ENCODE peak calls at places on chromosomes 5 and 9, in six cellular contexts. A is H9, E is pancreas, D is WERI-Rb-1, O is neural crest cell, H is GM06990. W is an unnamed sample.

GRCh38 chr5:10384483-10384882 is 31.0 kb downstream of the MARCHF6 start:
- DNase-seq in E (no peak), O (no peak), H (no peak), A (no peak), D (no peak), W (no peak)

GRCh38 chr5:176935017-176935416 is 35.9 kb upstream of the HK3 start:
- DNase-seq in E (no peak), H (no peak), O (no peak), A (no peak), D (no peak), W (no peak)

GRCh38 chr5:143896981-143897380 is 85.0 kb downstream of the HMHB1 start:
- DNase-seq in A (no peak), E (no peak), H (no peak), O (no peak), D (no peak), W (no peak)

GRCh38 chr9:137304383-137305059 is 2.5 kb upstream of the NRARP start:
- DNase-seq in O (no peak), D (peak; percentile 63), A (peak; percentile 30), H (peak; percentile 9), E (no peak), W (peak; percentile 42)

GRCh38 chr5:978051-978450 is 30.6 kb upstream of the NKD2 start:
- DNase-seq in A (peak; percentile 20), O (no peak), D (no peak), E (no peak), H (no peak), W (no peak)

GRCh38 chr5:143471041-143471509 is 67.6 kb upstream of the NR3C1 start:
- DNase-seq in E (no peak), H (no peak), D (no peak), O (no peak), A (no peak), W (no peak)

GRCh38 chr5:147534172-147534951 is 24.5 kb upstream of the DPYSL3 start:
- DNase-seq in E (no peak), A (no peak), D (no peak), O (no peak), H (no peak), W (no peak)

GRCh38 chr5:159099049-159099760 is 511 bp downstream of the EBF1 start:
- DNase-seq in O (no peak), A (peak; percentile 36), H (peak; percentile 84), D (peak; percentile 55), E (peak; percentile 70), W (peak; percentile 70)

GRCh38 chr9:28004900-28005299 is 431.6 kb upstream of the C9orf72 start:
- DNase-seq in D (no peak), A (no peak), O (no peak), E (no peak), H (no peak), W (no peak)

GRCh38 chr5:143093452-143094086 is 309.9 kb downstream of the NR3C1 start:
- DNase-seq in H (no peak), E (no peak), D (no peak), A (no peak), O (no peak), W (no peak)

GRCh38 chr5:177995691-177996595 is at the start of gene PROP1:
- DNase-seq in E (no peak), O (no peak), A (no peak), H (no peak), D (no peak), W (no peak)

GRCh38 chr5:148723143-148723542 is 68.8 kb upstream of the HTR4 start:
- DNase-seq in H (no peak), O (no peak), E (no peak), A (no peak), D (no peak), W (no peak)

GRCh38 chr9:99140685-99141314 is 35.9 kb downstream of the TGFBR1 start:
- DNase-seq in D (peak; percentile 59), A (peak; percentile 54), E (no peak), H (no peak), O (peak; percentile 41), W (peak; percentile 27)

GRCh38 chr9:99019523-99020331 is 76.0 kb downstream of the COL15A1 start:
- DNase-seq in O (no peak), H (no peak), A (no peak), E (no peak), D (no peak), W (no peak)

GRCh38 chr9:75855509-75855908 is 35.0 kb upstream of the PCSK5 start:
- DNase-seq in H (no peak), A (no peak), O (no peak), D (peak; percentile 26), E (no peak), W (no peak)

GRCh38 chr9:974064-974992 is 2.1 kb upstream of the DMRT3 start:
- DNase-seq in A (no peak), D (no peak), E (no peak), H (no peak), O (no peak), W (no peak)

GRCh38 chr9:5643005-5643624 is 14.2 kb downstream of the RIC1 start:
- DNase-seq in H (no peak), E (no peak), O (no peak), D (no peak), A (no peak), W (no peak)

GRCh38 chr5:120082316-120083068 is 381.6 kb upstream of the PRR16 start:
- DNase-seq in O (no peak), A (no peak), H (no peak), E (no peak), D (no peak), W (no peak)

GRCh38 chr9:22116751-22117150 is 107.6 kb upstream of the CDKN2B start:
- DNase-seq in E (no peak), A (no peak), D (no peak), H (no peak), O (no peak), W (no peak)

GRCh38 chr5:95238560-95239325 is 46.2 kb downstream of the MCTP1 start:
- DNase-seq in E (no peak), O (no peak), H (no peak), D (no peak), A (no peak), W (no peak)

GRCh38 chr9:84266087-84266561 is 74.4 kb downstream of the SLC28A3 start:
- DNase-seq in D (no peak), A (peak; percentile 77), E (no peak), H (no peak), O (no peak), W (no peak)

GRCh38 chr5:29089591-29090141 is 2051.3 kb upstream of the CDH9 start:
- DNase-seq in E (no peak), H (no peak), A (no peak), O (no peak), D (no peak), W (no peak)

GRCh38 chr5:90112293-90112692 is 297.3 kb downstream of the CETN3 start:
- DNase-seq in D (no peak), H (no peak), A (no peak), O (no peak), E (no peak), W (no peak)

DNA sequence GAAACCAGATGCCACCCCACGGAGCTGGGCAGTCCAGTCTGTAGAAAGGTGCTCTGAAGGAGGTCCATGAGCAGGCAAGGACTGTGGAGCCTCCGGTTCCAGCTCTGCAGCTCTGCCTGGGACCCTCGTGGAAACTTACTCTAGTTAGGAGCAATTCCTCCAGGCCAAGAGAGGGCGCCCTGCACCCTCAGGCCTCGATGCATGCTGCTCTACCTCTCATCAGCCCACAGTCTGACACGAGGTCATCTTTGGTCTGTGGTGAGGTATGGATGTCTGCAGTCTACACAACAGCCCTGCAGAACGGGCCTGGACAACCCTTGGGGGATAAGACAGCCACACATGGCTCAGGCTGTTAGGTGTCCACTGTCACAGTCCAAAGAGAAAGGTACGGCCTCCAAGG is 50.6 kb upstream of the UBTD2 start:
- DNase-seq in E (no peak), O (no peak), H (no peak), D (peak; percentile 37), A (peak; percentile 51), W (no peak)
- TF ChIP-seq CTCF in E (no peak), O (no peak), H (peak; percentile 10), D (peak; percentile 59), A (peak; percentile 64), W (no peak)

DNA sequence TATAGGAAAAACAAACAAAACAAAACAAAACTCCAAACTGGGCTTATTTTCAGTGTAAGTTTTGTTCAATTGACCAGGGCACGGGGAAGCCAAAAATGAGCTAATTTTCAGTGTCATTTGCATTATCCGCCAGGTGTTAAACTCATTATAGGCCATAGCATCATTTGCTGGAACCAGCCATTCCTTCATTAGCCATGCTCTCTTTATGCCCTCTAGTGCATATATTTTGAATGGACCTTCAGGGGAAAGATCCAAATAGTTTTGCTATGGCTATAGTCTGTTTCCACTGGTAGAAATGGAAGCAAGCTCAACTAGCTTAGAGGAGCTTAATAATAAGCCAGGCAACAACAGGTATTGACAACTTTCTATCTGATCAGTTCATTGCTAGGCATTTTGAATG is 1205.3 kb upstream of the DMAC1 start:
- DNase-seq in H (no peak), A (no peak), D (no peak), E (no peak), O (no peak), W (no peak)
- TF ChIP-seq CTCF in H (no peak), A (peak; percentile 35), D (peak; percentile 5), E (no peak), O (no peak), W (no peak)

GRCh38 chr9:130557077-130557468 is 22.3 kb upstream of the FUBP3 start:
- DNase-seq in H (no peak), A (no peak), O (no peak), D (no peak), E (no peak), W (no peak)

GRCh38 chr9:130555968-130556367 is 23.4 kb upstream of the FUBP3 start:
- DNase-seq in E (no peak), H (no peak), O (no peak), D (no peak), A (no peak), W (no peak)

GRCh38 chr9:130554606-130555005 is 24.8 kb upstream of the FUBP3 start:
- DNase-seq in H (no peak), A (no peak), D (no peak), O (no peak), E (no peak), W (no peak)

GRCh38 chr9:130556396-130557076 is 22.8 kb upstream of the FUBP3 start:
- DNase-seq in E (no peak), H (no peak), A (no peak), D (peak; percentile 79), O (no peak), W (no peak)

DNA sequence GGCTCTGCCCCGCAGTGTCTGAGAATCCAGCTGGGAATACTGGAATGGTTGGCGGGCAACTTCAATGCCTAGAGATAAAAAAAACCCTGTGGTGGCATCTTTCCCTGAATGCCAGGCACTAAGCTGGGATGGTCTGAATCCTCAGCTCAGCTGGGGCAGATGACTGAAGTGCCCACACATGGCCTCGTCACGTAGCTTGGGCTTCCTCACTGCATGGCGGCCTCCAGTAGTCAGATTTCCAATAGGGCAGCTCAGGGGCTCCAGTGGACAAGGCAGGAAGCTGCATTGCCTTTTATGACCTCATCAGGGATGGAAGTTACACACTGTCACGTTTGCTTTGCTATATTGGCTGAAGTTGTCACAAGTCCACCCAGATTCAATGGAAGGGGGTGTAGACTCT is 24.3 kb upstream of the FUBP3 start:
- DNase-seq in H (no peak), D (no peak), A (no peak), E (no peak), O (no peak), W (no peak)
- TF ChIP-seq CTCF in H (no peak), D (no peak), A (no peak), E (no peak), O (no peak), W (no peak)

DNA sequence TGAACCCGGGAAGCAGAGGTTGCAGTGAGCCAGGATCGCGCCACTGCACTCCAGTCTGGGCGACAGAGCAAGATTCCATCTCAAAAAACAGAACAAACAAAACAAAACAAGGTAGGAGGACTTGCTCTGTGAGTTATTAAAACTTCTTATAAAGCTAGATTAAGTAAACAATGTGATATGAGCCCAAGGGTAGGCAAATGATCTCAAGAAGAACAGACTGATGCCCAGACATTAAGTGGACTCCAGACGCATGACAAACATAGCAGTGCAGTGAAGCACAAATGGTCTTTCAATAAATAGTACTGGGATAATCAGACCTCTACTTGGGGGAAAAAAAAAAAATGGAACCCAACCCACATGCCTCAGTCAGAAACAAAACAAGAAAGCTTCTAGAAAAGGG is 45.7 kb downstream of the SETX start:
- DNase-seq in H (no peak), E (no peak), D (no peak), O (no peak), A (no peak), W (no peak)
- TF ChIP-seq CTCF in H (no peak), E (no peak), D (no peak), O (no peak), A (no peak), W (no peak)